ENCODE peak calls at places on chromosomes 5 and 9, in seven cellular contexts. G, L, M, A, Z, Q and R are unnamed samples.

GRCh38 chr5:1564182-1564748 is 40.5 kb upstream of the LPCAT1 start:
- DNase-seq in A (no peak), M (no peak), L (no peak), G (peak; percentile 74), Q (no peak), Z (no peak), R (no peak)

GRCh38 chr9:92610470-92611420 is 59.2 kb downstream of the IPPK start:
- DNase-seq in M (no peak), Q (no peak), Z (no peak), A (no peak), G (no peak), L (no peak), R (no peak)

GRCh38 chr5:127358274-127358673 is 67.7 kb downstream of the MEGF10 start:
- DNase-seq in M (no peak), Q (no peak), Z (no peak), L (no peak), G (peak; percentile 77), A (no peak), R (no peak)

GRCh38 chr5:1755321-1755949 is 44.2 kb downstream of the MRPL36 start:
- DNase-seq in Z (no peak), M (no peak), Q (no peak), L (no peak), A (no peak), G (no peak), R (no peak)

GRCh38 chr9:3528466-3528865 is 2.7 kb upstream of the RFX3 start:
- DNase-seq in A (peak; percentile 18), Q (no peak), M (no peak), G (no peak), L (no peak), Z (peak; percentile 9), R (no peak)

GRCh38 chr9:105026451-105026850 is 98.5 kb upstream of the ABCA1 start:
- DNase-seq in L (no peak), G (peak; percentile 72), M (no peak), Q (no peak), A (no peak), Z (no peak), R (no peak)

GRCh38 chr9:126335837-126336236 is 9.2 kb downstream of the MVB12B start:
- DNase-seq in Z (no peak), A (no peak), Q (no peak), M (no peak), L (peak; percentile 41), G (no peak), R (no peak)

GRCh38 chr9:15606667-15607472 is 54.0 kb downstream of the CCDC171 start:
- DNase-seq in M (peak; percentile 40), Z (no peak), Q (peak; percentile 5), L (no peak), G (peak; percentile 71), A (peak; percentile 44), R (peak; percentile 63)

GRCh38 chr5:158928405-158928804 is 171.3 kb downstream of the EBF1 start:
- DNase-seq in L (no peak), Z (no peak), G (no peak), Q (no peak), A (no peak), M (no peak), R (no peak)

GRCh38 chr5:139116256-139116655 is 81.9 kb downstream of the SIL1 start:
- DNase-seq in G (no peak), A (no peak), L (no peak), M (no peak), Q (no peak), Z (no peak), R (no peak)

GRCh38 chr5:3734621-3735020 is 139.0 kb downstream of the IRX1 start:
- DNase-seq in L (no peak), G (no peak), A (no peak), Q (no peak), Z (no peak), M (no peak), R (no peak)

GRCh38 chr5:71653119-71653518 is 66.0 kb upstream of the CARTPT start:
- DNase-seq in Z (no peak), Q (peak; percentile 30), G (no peak), A (no peak), L (no peak), M (no peak), R (peak; percentile 5)

GRCh38 chr5:115382989-115383388 is 86.5 kb upstream of the CCDC112 start:
- DNase-seq in M (no peak), A (no peak), Z (no peak), G (no peak), Q (no peak), L (no peak), R (no peak)

GRCh38 chr5:54985301-54986268 is at the start of gene ESM1:
- DNase-seq in M (no peak), A (no peak), Z (no peak), Q (peak; percentile 36), L (no peak), G (peak; percentile 95), R (no peak)

GRCh38 chr5:76427481-76428140 is 24.5 kb downstream of the IQGAP2 start:
- DNase-seq in L (no peak), M (no peak), Q (no peak), G (no peak), A (no peak), Z (no peak), R (peak; percentile 89)

GRCh38 chr9:129052592-129052991 is 16.2 kb downstream of the MIGA2 start:
- DNase-seq in Z (no peak), G (no peak), L (no peak), A (no peak), Q (no peak), M (no peak), R (peak; percentile 83)

GRCh38 chr5:57832873-57833272 is 350.3 kb upstream of the ACTBL2 start:
- DNase-seq in Q (no peak), M (no peak), Z (no peak), G (no peak), L (no peak), A (no peak), R (no peak)

GRCh38 chr5:3595102-3595961 is at the start of gene IRX1:
- DNase-seq in G (no peak), M (no peak), A (no peak), L (peak; percentile 58), Q (no peak), Z (no peak), R (peak; percentile 3)

GRCh38 chr5:14351845-14352712 is 208.9 kb downstream of the TRIO start:
- DNase-seq in L (peak; percentile 50), A (peak; percentile 35), M (peak; percentile 65), Z (peak; percentile 42), G (peak; percentile 75), Q (peak; percentile 79), R (peak; percentile 87)